ENCODE peak calls at places on chromosome X, in nine cellular contexts. One of them, this sample, is unnamed.

GRCh38 chrX:32195611-32196010 is 1015.7 kb downstream of the DMD start:
- DNase-seq in activated CD4-positive, alpha-beta T cell treated with anti-CD3 and anti-CD28 coated beads for 1 hour: no peak
- DNase-seq in RCC 7860: no peak
- DNase-seq in ACHN: no peak
- DNase-seq in EL: no peak
- DNase-seq in naive B cell: no peak
- DNase-seq in NCI-H2081: no peak
- DNase-seq in CD4-positive, alpha-beta memory T cell: no peak
- DNase-seq in SK-N-DZ: no peak
- DNase-seq in this sample: no peak

GRCh38 chrX:12950851-12951589 is 23.9 kb upstream of the TMSB4X start:
- DNase-seq in activated CD4-positive, alpha-beta T cell treated with anti-CD3 and anti-CD28 coated beads for 1 hour: peak
- DNase-seq in RCC 7860: no peak
- DNase-seq in ACHN: no peak
- DNase-seq in EL: peak
- DNase-seq in naive B cell: peak
- DNase-seq in NCI-H2081: no peak
- DNase-seq in CD4-positive, alpha-beta memory T cell: peak
- DNase-seq in SK-N-DZ: peak
- DNase-seq in this sample: peak

GRCh38 chrX:150229481-150229880 is 133.6 kb upstream of the MAMLD1 start:
- DNase-seq in activated CD4-positive, alpha-beta T cell treated with anti-CD3 and anti-CD28 coated beads for 1 hour: no peak
- DNase-seq in RCC 7860: no peak
- DNase-seq in ACHN: no peak
- DNase-seq in EL: no peak
- DNase-seq in naive B cell: no peak
- DNase-seq in NCI-H2081: no peak
- DNase-seq in CD4-positive, alpha-beta memory T cell: no peak
- DNase-seq in SK-N-DZ: no peak
- DNase-seq in this sample: no peak

GRCh38 chrX:133670394-133670793 is 255.1 kb upstream of the GPC4 start:
- DNase-seq in activated CD4-positive, alpha-beta T cell treated with anti-CD3 and anti-CD28 coated beads for 1 hour: no peak
- DNase-seq in RCC 7860: peak
- DNase-seq in ACHN: peak
- DNase-seq in EL: peak
- DNase-seq in naive B cell: no peak
- DNase-seq in NCI-H2081: peak
- DNase-seq in CD4-positive, alpha-beta memory T cell: no peak
- DNase-seq in SK-N-DZ: peak
- DNase-seq in this sample: no peak

GRCh38 chrX:52577464-52578173 is 60.8 kb upstream of the XAGE1B start:
- DNase-seq in activated CD4-positive, alpha-beta T cell treated with anti-CD3 and anti-CD28 coated beads for 1 hour: no peak
- DNase-seq in RCC 7860: no peak
- DNase-seq in ACHN: no peak
- DNase-seq in EL: no peak
- DNase-seq in naive B cell: no peak
- DNase-seq in NCI-H2081: no peak
- DNase-seq in CD4-positive, alpha-beta memory T cell: no peak
- DNase-seq in SK-N-DZ: no peak
- DNase-seq in this sample: no peak

GRCh38 chrX:12007881-12008280 is 130.4 kb upstream of the FRMPD4 start:
- DNase-seq in activated CD4-positive, alpha-beta T cell treated with anti-CD3 and anti-CD28 coated beads for 1 hour: no peak
- DNase-seq in RCC 7860: peak
- DNase-seq in ACHN: peak
- DNase-seq in EL: peak
- DNase-seq in naive B cell: no peak
- DNase-seq in NCI-H2081: peak
- DNase-seq in CD4-positive, alpha-beta memory T cell: no peak
- DNase-seq in SK-N-DZ: no peak
- DNase-seq in this sample: no peak

GRCh38 chrX:124194903-124195302 is 137.6 kb upstream of the TEX13D start:
- DNase-seq in activated CD4-positive, alpha-beta T cell treated with anti-CD3 and anti-CD28 coated beads for 1 hour: no peak
- DNase-seq in RCC 7860: no peak
- DNase-seq in ACHN: no peak
- DNase-seq in EL: no peak
- DNase-seq in naive B cell: no peak
- DNase-seq in NCI-H2081: no peak
- DNase-seq in CD4-positive, alpha-beta memory T cell: no peak
- DNase-seq in SK-N-DZ: no peak
- DNase-seq in this sample: no peak

GRCh38 chrX:22389544-22390243 is 117.0 kb downstream of the CBLL2 start:
- DNase-seq in activated CD4-positive, alpha-beta T cell treated with anti-CD3 and anti-CD28 coated beads for 1 hour: no peak
- DNase-seq in RCC 7860: peak
- DNase-seq in ACHN: peak
- DNase-seq in EL: peak
- DNase-seq in naive B cell: no peak
- DNase-seq in NCI-H2081: peak
- DNase-seq in CD4-positive, alpha-beta memory T cell: no peak
- DNase-seq in SK-N-DZ: no peak
- DNase-seq in this sample: no peak

GRCh38 chrX:9163153-9163790 is 129.3 kb upstream of the FAM9B start:
- DNase-seq in activated CD4-positive, alpha-beta T cell treated with anti-CD3 and anti-CD28 coated beads for 1 hour: no peak
- DNase-seq in RCC 7860: no peak
- DNase-seq in ACHN: no peak
- DNase-seq in EL: peak
- DNase-seq in naive B cell: no peak
- DNase-seq in NCI-H2081: peak
- DNase-seq in CD4-positive, alpha-beta memory T cell: no peak
- DNase-seq in SK-N-DZ: no peak
- DNase-seq in this sample: no peak

GRCh38 chrX:16730450-16730849 is 11.0 kb downstream of the SYAP1 start:
- DNase-seq in activated CD4-positive, alpha-beta T cell treated with anti-CD3 and anti-CD28 coated beads for 1 hour: no peak
- DNase-seq in RCC 7860: no peak
- DNase-seq in ACHN: no peak
- DNase-seq in EL: no peak
- DNase-seq in naive B cell: no peak
- DNase-seq in NCI-H2081: no peak
- DNase-seq in CD4-positive, alpha-beta memory T cell: no peak
- DNase-seq in SK-N-DZ: no peak
- DNase-seq in this sample: no peak

GRCh38 chrX:15322472-15322871 is 7.0 kb upstream of the ASB11 start:
- DNase-seq in activated CD4-positive, alpha-beta T cell treated with anti-CD3 and anti-CD28 coated beads for 1 hour: no peak
- DNase-seq in RCC 7860: no peak
- DNase-seq in ACHN: no peak
- DNase-seq in EL: no peak
- DNase-seq in naive B cell: no peak
- DNase-seq in NCI-H2081: no peak
- DNase-seq in CD4-positive, alpha-beta memory T cell: no peak
- DNase-seq in SK-N-DZ: no peak
- DNase-seq in this sample: no peak

GRCh38 chrX:122866527-122866926 is 317.6 kb upstream of the GRIA3 start:
- DNase-seq in activated CD4-positive, alpha-beta T cell treated with anti-CD3 and anti-CD28 coated beads for 1 hour: no peak
- DNase-seq in RCC 7860: peak
- DNase-seq in ACHN: no peak
- DNase-seq in EL: peak
- DNase-seq in naive B cell: no peak
- DNase-seq in NCI-H2081: no peak
- DNase-seq in CD4-positive, alpha-beta memory T cell: no peak
- DNase-seq in SK-N-DZ: no peak
- DNase-seq in this sample: no peak

GRCh38 chrX:110156167-110156754 is 153.3 kb downstream of the TMEM164 start:
- DNase-seq in activated CD4-positive, alpha-beta T cell treated with anti-CD3 and anti-CD28 coated beads for 1 hour: no peak
- DNase-seq in RCC 7860: no peak
- DNase-seq in ACHN: peak
- DNase-seq in EL: no peak
- DNase-seq in naive B cell: peak
- DNase-seq in NCI-H2081: peak
- DNase-seq in CD4-positive, alpha-beta memory T cell: peak
- DNase-seq in SK-N-DZ: no peak
- DNase-seq in this sample: no peak

GRCh38 chrX:103073442-103073841 is 9.5 kb upstream of the BEX1 start:
- DNase-seq in activated CD4-positive, alpha-beta T cell treated with anti-CD3 and anti-CD28 coated beads for 1 hour: no peak
- DNase-seq in RCC 7860: no peak
- DNase-seq in ACHN: no peak
- DNase-seq in EL: peak
- DNase-seq in naive B cell: no peak
- DNase-seq in NCI-H2081: no peak
- DNase-seq in CD4-positive, alpha-beta memory T cell: no peak
- DNase-seq in SK-N-DZ: no peak
- DNase-seq in this sample: no peak

GRCh38 chrX:109475174-109475891 is 6.6 kb downstream of the GUCY2F start:
- DNase-seq in activated CD4-positive, alpha-beta T cell treated with anti-CD3 and anti-CD28 coated beads for 1 hour: no peak
- DNase-seq in RCC 7860: no peak
- DNase-seq in ACHN: peak
- DNase-seq in EL: peak
- DNase-seq in naive B cell: no peak
- DNase-seq in NCI-H2081: peak
- DNase-seq in CD4-positive, alpha-beta memory T cell: no peak
- DNase-seq in SK-N-DZ: peak
- DNase-seq in this sample: no peak

GRCh38 chrX:103554687-103555417 is 30.5 kb upstream of the TCEAL4 start:
- DNase-seq in activated CD4-positive, alpha-beta T cell treated with anti-CD3 and anti-CD28 coated beads for 1 hour: peak
- DNase-seq in RCC 7860: peak
- DNase-seq in ACHN: peak
- DNase-seq in EL: no peak
- DNase-seq in naive B cell: peak
- DNase-seq in NCI-H2081: no peak
- DNase-seq in CD4-positive, alpha-beta memory T cell: peak
- DNase-seq in SK-N-DZ: peak
- DNase-seq in this sample: peak

GRCh38 chrX:53682885-53683555 is 3.5 kb downstream of the HUWE1 start:
- DNase-seq in activated CD4-positive, alpha-beta T cell treated with anti-CD3 and anti-CD28 coated beads for 1 hour: no peak
- DNase-seq in RCC 7860: peak
- DNase-seq in ACHN: peak
- DNase-seq in EL: peak
- DNase-seq in naive B cell: peak
- DNase-seq in NCI-H2081: peak
- DNase-seq in CD4-positive, alpha-beta memory T cell: peak
- DNase-seq in SK-N-DZ: peak
- DNase-seq in this sample: peak

GRCh38 chrX:141176586-141177451 is at the start of gene LDOC1:
- DNase-seq in activated CD4-positive, alpha-beta T cell treated with anti-CD3 and anti-CD28 coated beads for 1 hour: peak
- DNase-seq in RCC 7860: peak
- DNase-seq in ACHN: peak
- DNase-seq in EL: peak
- DNase-seq in naive B cell: peak
- DNase-seq in NCI-H2081: peak
- DNase-seq in CD4-positive, alpha-beta memory T cell: peak
- DNase-seq in SK-N-DZ: peak
- DNase-seq in this sample: peak

GRCh38 chrX:1472975-1473374 is 20.3 kb upstream of the ASMTL start:
- DNase-seq in activated CD4-positive, alpha-beta T cell treated with anti-CD3 and anti-CD28 coated beads for 1 hour: peak
- DNase-seq in RCC 7860: no peak
- DNase-seq in ACHN: no peak
- DNase-seq in EL: no peak
- DNase-seq in naive B cell: no peak
- DNase-seq in NCI-H2081: no peak
- DNase-seq in CD4-positive, alpha-beta memory T cell: no peak
- DNase-seq in SK-N-DZ: no peak
- DNase-seq in this sample: peak

GRCh38 chrX:374566-374965 is 12.1 kb downstream of the PPP2R3B start:
- DNase-seq in activated CD4-positive, alpha-beta T cell treated with anti-CD3 and anti-CD28 coated beads for 1 hour: no peak
- DNase-seq in RCC 7860: no peak
- DNase-seq in ACHN: no peak
- DNase-seq in EL: peak
- DNase-seq in naive B cell: no peak
- DNase-seq in NCI-H2081: no peak
- DNase-seq in CD4-positive, alpha-beta memory T cell: no peak
- DNase-seq in SK-N-DZ: no peak
- DNase-seq in this sample: no peak

GRCh38 chrX:37883196-37883595 is 35.8 kb upstream of the DYNLT3 start:
- DNase-seq in activated CD4-positive, alpha-beta T cell treated with anti-CD3 and anti-CD28 coated beads for 1 hour: no peak
- DNase-seq in RCC 7860: no peak
- DNase-seq in ACHN: no peak
- DNase-seq in EL: no peak
- DNase-seq in naive B cell: no peak
- DNase-seq in NCI-H2081: no peak
- DNase-seq in CD4-positive, alpha-beta memory T cell: no peak
- DNase-seq in SK-N-DZ: no peak
- DNase-seq in this sample: no peak

GRCh38 chrX:51892921-51893745 is at the start of gene MAGED1:
- DNase-seq in activated CD4-positive, alpha-beta T cell treated with anti-CD3 and anti-CD28 coated beads for 1 hour: peak
- DNase-seq in RCC 7860: peak
- DNase-seq in ACHN: peak
- DNase-seq in EL: peak
- DNase-seq in naive B cell: peak
- DNase-seq in NCI-H2081: peak
- DNase-seq in CD4-positive, alpha-beta memory T cell: peak
- DNase-seq in SK-N-DZ: peak
- DNase-seq in this sample: peak

This sample was measured in T-helper 2 cell treated with Interferon-gamma antibody and Interleukin-4, amounts not matched to agents 5 μg/mL and 100 μg/mL, for 36 hours.